ENCODE peak calls at places on chromosomes 5 and 9, in seven cellular contexts. Q is MM.1S, U is GM23248, W is PC-9, G is PC-3, Y is HepG2, A is HCT116. H is an unnamed sample.

GRCh38 chr9:133654736-133655657 is 18.8 kb downstream of the DBH start:
- DNase-seq in Q (no peak), U (no peak), W (no peak), G (no peak), Y (no peak), A (no peak), H (no peak)

GRCh38 chr5:157130933-157131332 is 11.7 kb downstream of the MED7 start:
- DNase-seq in Q (peak), U (no peak), W (peak), G (no peak), Y (no peak), A (no peak), H (no peak)

GRCh38 chr9:127890053-127890452 is 9.3 kb downstream of the ST6GALNAC6 start:
- DNase-seq in Q (no peak), U (peak), W (no peak), G (no peak), Y (no peak), A (no peak), H (peak)

GRCh38 chr5:40428129-40428528 is 251.6 kb upstream of the PTGER4 start:
- DNase-seq in Q (no peak), U (peak), W (no peak), G (peak), Y (no peak), A (no peak), H (peak)

GRCh38 chr9:95584176-95584575 is 67.4 kb upstream of the PTCH1 start:
- DNase-seq in Q (no peak), U (no peak), W (no peak), G (no peak), Y (no peak), A (no peak), H (no peak)

GRCh38 chr5:164345173-164345572 is 839.8 kb downstream of the MAT2B start:
- DNase-seq in Q (no peak), U (peak), W (no peak), G (no peak), Y (no peak), A (no peak), H (peak)

GRCh38 chr5:168165221-168165965 is 126.1 kb upstream of the WWC1 start:
- DNase-seq in Q (peak), U (no peak), W (no peak), G (no peak), Y (no peak), A (no peak), H (no peak)

GRCh38 chr5:122313001-122313402 is 965 bp downstream of the SNCAIP start:
- DNase-seq in Q (no peak), U (peak), W (no peak), G (no peak), Y (no peak), A (no peak), H (peak)

GRCh38 chr5:111582962-111583669 is 70.8 kb upstream of the STARD4 start:
- DNase-seq in Q (no peak), U (peak), W (no peak), G (no peak), Y (no peak), A (no peak), H (peak)

GRCh38 chr9:96566401-96567202 is 53.0 kb downstream of the CDC14B start:
- DNase-seq in Q (peak), U (peak), W (peak), G (peak), Y (peak), A (peak), H (peak)

GRCh38 chr9:36762958-36763357 is 190.3 kb downstream of the MELK start:
- DNase-seq in Q (no peak), U (no peak), W (no peak), G (no peak), Y (no peak), A (no peak), H (no peak)

GRCh38 chr5:28219539-28219938 is 1181.2 kb upstream of the CDH9 start:
- DNase-seq in Q (no peak), U (no peak), W (no peak), G (no peak), Y (no peak), A (no peak), H (no peak)

GRCh38 chr5:28215091-28215490 is 1176.7 kb upstream of the CDH9 start:
- DNase-seq in Q (no peak), U (no peak), W (no peak), G (no peak), Y (no peak), A (no peak), H (no peak)

GRCh38 chr5:28214292-28214691 is 1175.9 kb upstream of the CDH9 start:
- DNase-seq in Q (no peak), U (no peak), W (no peak), G (no peak), Y (no peak), A (no peak), H (no peak)

GRCh38 chr5:28217695-28218094 is 1179.3 kb upstream of the CDH9 start:
- DNase-seq in Q (no peak), U (no peak), W (no peak), G (no peak), Y (no peak), A (no peak), H (no peak)

GRCh38 chr5:28216939-28217360 is 1178.6 kb upstream of the CDH9 start:
- DNase-seq in Q (peak), U (no peak), W (no peak), G (no peak), Y (no peak), A (no peak), H (no peak)
- H2AFZ ChIP-seq in Q (no peak), U (no peak), W (no peak), G (no peak), Y (no peak), A (no peak), H (no peak)

GRCh38 chr9:92722386-92723298 is 42.0 kb downstream of the BICD2 start:
- DNase-seq in Q (no peak), U (no peak), W (no peak), G (no peak), Y (no peak), A (no peak), H (peak)

GRCh38 chr9:92723299-92723625 is 41.4 kb downstream of the BICD2 start:
- DNase-seq in Q (no peak), U (no peak), W (no peak), G (peak), Y (no peak), A (no peak), H (peak)

GRCh38 chr9:92720209-92720765 is 44.3 kb downstream of the BICD2 start:
- DNase-seq in Q (no peak), U (no peak), W (no peak), G (no peak), Y (no peak), A (no peak), H (peak)

GRCh38 chr9:92720807-92721535 is 43.7 kb downstream of the BICD2 start:
- DNase-seq in Q (peak), U (no peak), W (no peak), G (no peak), Y (no peak), A (no peak), H (peak)

DNA sequence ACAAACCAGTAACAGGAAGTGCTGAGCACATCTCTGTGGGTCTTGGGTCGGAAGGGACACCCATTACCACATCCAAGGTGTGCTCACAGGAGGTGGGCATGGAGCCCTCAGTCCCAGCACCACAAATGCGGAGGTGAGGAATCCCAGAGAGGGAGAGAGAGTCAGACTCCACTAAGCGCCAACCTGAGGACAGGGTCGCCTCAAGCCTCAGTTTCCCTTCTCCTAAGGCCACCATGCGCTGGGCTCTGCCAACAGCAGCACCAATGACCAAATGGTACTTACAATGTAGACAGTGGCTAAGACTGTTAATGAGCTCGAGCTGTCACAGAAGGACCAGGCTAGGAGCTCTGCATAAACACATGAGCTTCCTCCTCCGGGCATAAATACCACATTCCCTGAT is 43.1 kb downstream of the BICD2 start:
- DNase-seq in Q (no peak), U (no peak), W (no peak), G (no peak), Y (no peak), A (no peak), H (no peak)
- H3K4me3 ChIP-seq in Q (no peak), U (no peak), W (no peak), G (no peak), Y (no peak), A (no peak), H (no peak)

DNA sequence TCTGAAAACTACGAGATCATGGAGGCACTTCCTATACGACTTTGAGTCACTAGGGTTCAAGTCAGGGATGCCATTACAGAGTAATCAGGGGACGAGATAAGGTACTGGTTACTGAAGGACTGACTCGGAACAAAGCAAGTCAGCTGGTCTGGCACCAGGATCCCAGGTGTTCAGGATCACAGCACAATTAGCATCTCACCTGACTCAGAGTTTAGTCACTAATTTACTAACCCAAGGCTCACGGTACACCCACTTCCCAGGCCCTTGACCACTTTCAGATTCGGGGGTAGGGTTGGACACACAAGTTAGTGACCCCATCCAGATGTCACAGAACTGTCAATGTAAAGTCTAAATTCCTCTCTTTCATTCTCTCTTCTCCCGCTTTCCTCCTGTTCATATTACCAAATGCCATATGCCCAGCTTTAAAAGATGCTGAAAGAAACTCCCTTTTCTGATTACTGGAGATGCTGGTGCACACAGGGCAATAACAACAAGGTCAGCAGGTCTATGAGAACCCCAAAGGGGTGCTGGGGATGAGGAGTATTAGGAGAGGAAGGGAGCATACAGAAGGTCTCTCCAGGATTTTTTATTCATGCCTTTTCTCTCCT is 657.8 kb downstream of the TLE1 start:
- DNase-seq in Q (no peak), U (no peak), W (no peak), G (no peak), Y (no peak), A (no peak), H (no peak)
- H2AFZ ChIP-seq in Q (no peak), U (no peak), W (no peak), G (no peak), Y (no peak), A (no peak), H (peak)

GRCh38 chr9:107285292-107285691 is 2.2 kb downstream of the RAD23B start:
- DNase-seq in Q (no peak), U (no peak), W (no peak), G (no peak), Y (no peak), A (no peak), H (no peak)
- H3K4me3 ChIP-seq in Q (peak), U (peak), W (peak), G (peak), Y (peak), A (peak), H (peak)

GRCh38 chr9:33434317-33435105 is 12.9 kb downstream of the AQP3 start:
- DNase-seq in Q (no peak), U (no peak), W (no peak), G (no peak), Y (no peak), A (no peak), H (no peak)

GRCh38 chr9:33430942-33431341 is 16.5 kb downstream of the AQP3 start:
- DNase-seq in Q (no peak), U (peak), W (no peak), G (no peak), Y (no peak), A (no peak), H (peak)

GRCh38 chr9:33429256-33430080 is 17.9 kb downstream of the AQP3 start:
- DNase-seq in Q (no peak), U (peak), W (no peak), G (no peak), Y (no peak), A (no peak), H (peak)

GRCh38 chr9:33433871-33434270 is 13.5 kb downstream of the AQP3 start:
- DNase-seq in Q (no peak), U (no peak), W (no peak), G (no peak), Y (no peak), A (no peak), H (no peak)

GRCh38 chr9:33431420-33431819 is 16.0 kb downstream of the AQP3 start:
- DNase-seq in Q (no peak), U (no peak), W (no peak), G (no peak), Y (no peak), A (no peak), H (no peak)
- H2AFZ ChIP-seq in Q (no peak), U (no peak), W (no peak), G (no peak), Y (no peak), A (no peak), H (no peak)

GRCh38 chr9:26205316-26205715 is 527.1 kb upstream of the TUSC1 start:
- DNase-seq in Q (no peak), U (no peak), W (no peak), G (no peak), Y (no peak), A (no peak), H (no peak)

DNA sequence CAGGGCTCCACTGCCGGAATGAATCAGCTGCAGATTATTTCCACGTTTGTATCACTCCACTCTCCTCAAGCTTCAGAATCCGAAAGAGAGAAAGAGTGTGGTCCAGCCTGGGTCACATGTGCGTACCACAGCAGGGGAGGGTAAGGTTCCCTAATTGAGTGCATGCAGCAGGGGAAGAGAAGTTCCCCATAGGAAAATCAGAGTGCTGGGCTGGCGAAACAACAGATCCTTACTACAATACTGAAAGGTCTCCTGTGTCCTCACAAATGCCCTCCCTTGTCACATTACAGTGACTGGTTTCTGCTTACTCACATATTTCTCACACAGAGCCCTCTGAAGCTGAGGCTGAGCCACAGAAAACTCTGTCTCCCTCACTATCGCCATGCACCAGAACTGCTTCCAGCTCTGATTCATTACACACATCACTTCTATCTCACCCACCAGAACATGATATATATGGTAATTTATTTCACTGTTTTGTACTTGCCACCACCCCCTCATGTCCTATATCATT is 532.2 kb upstream of the TUSC1 start:
- DNase-seq in Q (peak), U (peak), W (no peak), G (no peak), Y (no peak), A (no peak), H (peak)
- H3K4me3 ChIP-seq in Q (peak), U (peak), W (no peak), G (no peak), Y (no peak), A (no peak), H (no peak)

DNA sequence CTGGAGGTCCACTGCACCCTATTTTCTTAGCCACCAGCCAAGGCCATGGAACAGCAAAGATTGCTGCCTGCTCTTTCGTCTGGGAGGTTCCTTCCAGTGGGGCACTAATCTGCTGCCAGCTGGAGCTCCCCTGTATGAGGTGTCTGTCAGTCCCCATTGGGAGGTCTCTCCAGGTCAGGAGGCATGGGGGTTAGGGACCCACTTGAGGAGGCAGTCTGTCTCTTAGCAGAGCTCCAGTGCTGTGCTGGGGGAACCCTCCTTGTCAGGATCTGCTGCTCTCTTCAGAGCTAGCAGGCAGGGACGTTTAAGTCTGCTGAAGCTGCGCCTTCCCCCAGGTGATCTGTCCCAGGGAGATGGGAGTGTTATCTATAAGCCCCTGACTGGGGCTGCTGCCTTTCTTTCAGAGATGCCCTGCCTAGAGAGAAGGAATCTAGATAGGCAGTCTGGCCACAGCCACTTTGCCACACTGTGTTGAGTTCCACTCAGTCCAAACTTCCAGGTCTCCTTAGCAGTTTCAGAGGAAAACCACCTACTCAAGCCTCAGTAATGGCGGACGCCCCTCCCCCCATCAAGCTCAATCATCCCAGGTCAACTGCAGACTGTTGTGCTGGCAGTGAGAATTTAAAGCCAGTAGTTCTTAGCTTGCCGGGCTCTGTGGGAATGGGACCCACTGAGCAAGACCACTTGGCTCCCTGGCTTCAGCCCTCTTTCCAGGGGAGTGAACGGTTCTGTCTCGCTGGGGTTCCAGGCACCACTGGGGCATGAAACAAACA is 317.7 kb downstream of the LRRC70 start:
- DNase-seq in Q (no peak), U (no peak), W (no peak), G (no peak), Y (no peak), A (no peak), H (no peak)
- H2AFZ ChIP-seq in Q (no peak), U (no peak), W (no peak), G (no peak), Y (no peak), A (no peak), H (no peak)

H was measured in osteoblast.